ENCODE peak calls at places on chromosome 4, in nine cellular contexts. One of them, this sample, is unnamed.

GRCh38 chr4:2320152-2320551 is 58.2 kb upstream of the MXD4 start:
- DNase-seq in GM23248: no peak
- DNase-seq in GM23338: no peak
- DNase-seq in MM.1S: no peak
- DNase-seq in SK-N-SH: no peak
- DNase-seq in PC-3: no peak
- DNase-seq in PC-9: no peak
- DNase-seq in hepatocyte: no peak
- DNase-seq in HCT116: no peak
- DNase-seq in this sample: peak; percentile 50

GRCh38 chr4:98638661-98639060 is 19.8 kb downstream of the TSPAN5 start:
- DNase-seq in hepatocyte: no peak
- DNase-seq in GM23338: no peak
- DNase-seq in PC-3: no peak
- DNase-seq in MM.1S: no peak
- DNase-seq in HCT116: no peak
- DNase-seq in PC-9: no peak
- DNase-seq in GM23248: peak; percentile 37
- DNase-seq in SK-N-SH: no peak
- DNase-seq in this sample: no peak

GRCh38 chr4:54099287-54099958 is 540 bp upstream of the GSX2 start:
- DNase-seq in GM23338: peak; percentile 67
- DNase-seq in GM23248: no peak
- DNase-seq in hepatocyte: no peak
- DNase-seq in SK-N-SH: no peak
- DNase-seq in PC-3: no peak
- DNase-seq in MM.1S: no peak
- DNase-seq in PC-9: no peak
- DNase-seq in HCT116: no peak
- DNase-seq in this sample: peak; percentile 63

GRCh38 chr4:47913858-47914218 is 545 bp downstream of the NFXL1 start:
- DNase-seq in PC-3: peak; percentile 19
- DNase-seq in MM.1S: peak; percentile 36
- DNase-seq in SK-N-SH: no peak
- DNase-seq in GM23248: peak; percentile 45
- DNase-seq in HCT116: no peak
- DNase-seq in GM23338: peak; percentile 71
- DNase-seq in PC-9: no peak
- DNase-seq in hepatocyte: peak; percentile 54
- DNase-seq in this sample: peak; percentile 70

GRCh38 chr4:89751416-89751815 is 85.5 kb downstream of the SNCA start:
- DNase-seq in GM23338: no peak
- DNase-seq in HCT116: no peak
- DNase-seq in MM.1S: no peak
- DNase-seq in SK-N-SH: no peak
- DNase-seq in hepatocyte: no peak
- DNase-seq in PC-3: no peak
- DNase-seq in PC-9: no peak
- DNase-seq in GM23248: no peak
- DNase-seq in this sample: no peak

GRCh38 chr4:138097912-138098600 is 144.1 kb downstream of the SLC7A11 start:
- DNase-seq in hepatocyte: no peak
- DNase-seq in SK-N-SH: no peak
- DNase-seq in PC-9: no peak
- DNase-seq in PC-3: no peak
- DNase-seq in MM.1S: no peak
- DNase-seq in HCT116: no peak
- DNase-seq in GM23248: no peak
- DNase-seq in GM23338: no peak
- DNase-seq in this sample: no peak

GRCh38 chr4:41256740-41257256 is at the start of gene UCHL1:
- DNase-seq in SK-N-SH: peak; percentile 97
- DNase-seq in MM.1S: peak; percentile 91
- DNase-seq in PC-3: no peak
- DNase-seq in HCT116: no peak
- DNase-seq in hepatocyte: peak; percentile 76
- DNase-seq in GM23338: peak; percentile 98
- DNase-seq in PC-9: peak; percentile 90
- DNase-seq in GM23248: peak; percentile 67
- DNase-seq in this sample: no peak

GRCh38 chr4:17545374-17546140 is 30.6 kb downstream of the CLRN2 start:
- DNase-seq in GM23248: no peak
- DNase-seq in hepatocyte: no peak
- DNase-seq in SK-N-SH: no peak
- DNase-seq in PC-3: no peak
- DNase-seq in MM.1S: no peak
- DNase-seq in HCT116: no peak
- DNase-seq in PC-9: no peak
- DNase-seq in GM23338: no peak
- DNase-seq in this sample: no peak

DNA sequence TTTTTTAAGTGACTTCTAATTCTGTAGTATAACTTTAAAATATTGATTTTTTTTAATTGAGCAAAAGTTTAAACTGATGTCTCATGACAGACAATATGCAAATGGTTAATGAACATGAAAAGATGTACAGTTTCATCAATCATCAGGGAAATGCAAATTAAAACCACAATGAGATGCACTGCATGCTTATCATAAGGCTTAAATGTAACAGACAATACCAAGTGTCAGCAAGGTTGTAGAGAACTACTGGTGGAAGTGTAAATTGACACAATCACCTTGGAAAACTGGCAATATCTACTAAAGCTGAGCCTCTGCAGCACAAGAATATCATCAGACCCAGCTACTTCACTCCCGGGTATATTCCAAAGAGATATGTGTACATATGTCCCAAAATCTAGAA is 70.2 kb upstream of the DAPP1 start:
- DNase-seq in HCT116: no peak
- DNase-seq in PC-9: no peak
- DNase-seq in hepatocyte: no peak
- DNase-seq in GM23248: no peak
- DNase-seq in MM.1S: no peak
- DNase-seq in PC-3: no peak
- DNase-seq in GM23338: no peak
- DNase-seq in SK-N-SH: no peak
- DNase-seq in this sample: peak; percentile 59
- H3K9me2 ChIP-seq in HCT116: no peaks in the 10 kb centered on the region
- H3K9me2 ChIP-seq in PC-9: no peaks in the 10 kb centered on the region
- H3K9me2 ChIP-seq in hepatocyte: no peaks in the 10 kb centered on the region
- H3K9me2 ChIP-seq in GM23248: no peaks in the 10 kb centered on the region
- H3K9me2 ChIP-seq in MM.1S: no peaks in the 10 kb centered on the region
- H3K9me2 ChIP-seq in PC-3: no peaks in the 10 kb centered on the region
- H3K9me2 ChIP-seq in GM23338: peaks cover 6% of the 10 kb centered on the region
- H3K9me2 ChIP-seq in SK-N-SH: no peaks in the 10 kb centered on the region
- H3K9me2 ChIP-seq in this sample: no peaks in the 10 kb centered on the region

DNA sequence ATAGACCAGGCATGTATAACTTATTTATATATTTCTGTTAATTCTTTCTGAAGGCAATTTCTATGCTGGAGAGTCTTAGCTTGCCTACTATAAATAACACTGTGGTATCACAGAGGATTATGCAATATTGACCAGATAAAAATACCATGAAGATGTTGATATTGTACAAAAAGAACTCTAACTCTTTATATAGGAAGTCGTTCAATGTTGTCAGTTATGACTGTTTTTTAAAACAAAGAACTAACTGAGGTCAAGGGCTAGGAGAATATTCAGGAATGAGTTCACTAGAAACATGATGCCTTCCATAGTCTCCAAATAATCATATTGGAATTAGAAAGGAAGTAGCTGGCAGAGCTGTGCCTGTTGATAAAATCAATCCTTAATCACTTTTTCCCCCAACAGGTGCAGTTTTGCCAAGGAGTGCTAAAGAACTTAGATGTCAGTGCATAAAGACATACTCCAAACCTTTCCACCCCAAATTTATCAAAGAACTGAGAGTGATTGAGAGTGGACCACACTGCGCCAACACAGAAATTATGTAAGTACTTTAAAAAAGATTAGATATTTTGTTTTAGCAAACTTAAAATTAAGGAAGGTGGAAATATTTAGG is 876 bp downstream of the CXCL8 start:
- DNase-seq in SK-N-SH: no peak
- DNase-seq in hepatocyte: no peak
- DNase-seq in GM23248: no peak
- DNase-seq in HCT116: no peak
- DNase-seq in PC-9: no peak
- DNase-seq in MM.1S: no peak
- DNase-seq in PC-3: peak; percentile 45
- DNase-seq in GM23338: no peak
- DNase-seq in this sample: no peak
- H3K9me2 ChIP-seq in SK-N-SH: no peaks in the 10 kb centered on the region
- H3K9me2 ChIP-seq in hepatocyte: no peaks in the 10 kb centered on the region
- H3K9me2 ChIP-seq in GM23248: no peaks in the 10 kb centered on the region
- H3K9me2 ChIP-seq in HCT116: peaks cover 2% of the 10 kb centered on the region
- H3K9me2 ChIP-seq in PC-9: no peaks in the 10 kb centered on the region
- H3K9me2 ChIP-seq in MM.1S: no peaks in the 10 kb centered on the region
- H3K9me2 ChIP-seq in PC-3: no peaks in the 10 kb centered on the region
- H3K9me2 ChIP-seq in GM23338: peaks cover 5% of the 10 kb centered on the region
- H3K9me2 ChIP-seq in this sample: no peaks in the 10 kb centered on the region

GRCh38 chr4:63123441-63123840 is 1285.8 kb downstream of the TECRL start:
- DNase-seq in SK-N-SH: no peak
- DNase-seq in hepatocyte: no peak
- DNase-seq in MM.1S: no peak
- DNase-seq in PC-9: no peak
- DNase-seq in GM23248: no peak
- DNase-seq in GM23338: no peak
- DNase-seq in HCT116: no peak
- DNase-seq in PC-3: no peak
- DNase-seq in this sample: no peak

GRCh38 chr4:63122955-63123354 is 1286.3 kb downstream of the TECRL start:
- DNase-seq in hepatocyte: no peak
- DNase-seq in SK-N-SH: no peak
- DNase-seq in GM23248: no peak
- DNase-seq in PC-9: no peak
- DNase-seq in GM23338: no peak
- DNase-seq in MM.1S: no peak
- DNase-seq in PC-3: no peak
- DNase-seq in HCT116: no peak
- DNase-seq in this sample: no peak
- H3K9me2 ChIP-seq in hepatocyte: no peaks in the 10 kb centered on the region
- H3K9me2 ChIP-seq in SK-N-SH: no peaks in the 10 kb centered on the region
- H3K9me2 ChIP-seq in GM23248: no peaks in the 10 kb centered on the region
- H3K9me2 ChIP-seq in PC-9: no peaks in the 10 kb centered on the region
- H3K9me2 ChIP-seq in GM23338: no peaks in the 10 kb centered on the region
- H3K9me2 ChIP-seq in MM.1S: no peaks in the 10 kb centered on the region
- H3K9me2 ChIP-seq in PC-3: no peaks in the 10 kb centered on the region
- H3K9me2 ChIP-seq in HCT116: no peaks in the 10 kb centered on the region
- H3K9me2 ChIP-seq in this sample: no peaks in the 10 kb centered on the region

DNA sequence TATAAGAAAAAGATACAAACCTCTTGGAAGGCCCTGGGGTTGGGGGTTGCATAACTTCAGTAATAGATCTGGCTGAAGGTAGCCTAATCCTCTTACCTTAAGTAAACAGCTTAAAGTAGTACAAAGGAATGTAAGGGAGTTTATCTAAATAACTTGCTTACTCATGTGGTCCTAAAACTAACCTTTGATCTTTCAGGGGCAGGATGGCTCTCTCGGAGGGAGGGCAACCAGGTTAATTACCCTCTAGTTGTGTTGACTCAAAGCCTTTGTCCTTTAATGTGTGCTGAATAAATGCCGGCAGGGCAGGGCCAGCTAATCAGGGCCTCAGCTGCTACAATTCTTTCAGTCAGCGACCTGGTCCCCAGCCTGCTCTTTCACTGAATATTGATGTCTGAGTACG is 822.0 kb upstream of the SLIT2 start:
- DNase-seq in PC-9: no peak
- DNase-seq in SK-N-SH: no peak
- DNase-seq in GM23338: peak; percentile 59
- DNase-seq in HCT116: no peak
- DNase-seq in GM23248: no peak
- DNase-seq in hepatocyte: no peak
- DNase-seq in PC-3: no peak
- DNase-seq in MM.1S: no peak
- DNase-seq in this sample: no peak
- H3K9me2 ChIP-seq in PC-9: no peaks in the 10 kb centered on the region
- H3K9me2 ChIP-seq in SK-N-SH: no peaks in the 10 kb centered on the region
- H3K9me2 ChIP-seq in GM23338: no peaks in the 10 kb centered on the region
- H3K9me2 ChIP-seq in HCT116: no peaks in the 10 kb centered on the region
- H3K9me2 ChIP-seq in GM23248: no peaks in the 10 kb centered on the region
- H3K9me2 ChIP-seq in hepatocyte: no peaks in the 10 kb centered on the region
- H3K9me2 ChIP-seq in PC-3: no peaks in the 10 kb centered on the region
- H3K9me2 ChIP-seq in MM.1S: no peaks in the 10 kb centered on the region
- H3K9me2 ChIP-seq in this sample: no peaks in the 10 kb centered on the region

GRCh38 chr4:38040619-38041018 is 80.4 kb downstream of the PTTG2 start:
- DNase-seq in GM23338: no peak
- DNase-seq in PC-3: peak; percentile 77
- DNase-seq in MM.1S: no peak
- DNase-seq in hepatocyte: no peak
- DNase-seq in GM23248: no peak
- DNase-seq in PC-9: no peak
- DNase-seq in HCT116: no peak
- DNase-seq in SK-N-SH: no peak
- DNase-seq in this sample: no peak
- H3K9me2 ChIP-seq in GM23338: no peaks in the 10 kb centered on the region
- H3K9me2 ChIP-seq in PC-3: no peaks in the 10 kb centered on the region
- H3K9me2 ChIP-seq in MM.1S: no peaks in the 10 kb centered on the region
- H3K9me2 ChIP-seq in hepatocyte: no peaks in the 10 kb centered on the region
- H3K9me2 ChIP-seq in GM23248: no peaks in the 10 kb centered on the region
- H3K9me2 ChIP-seq in PC-9: no peaks in the 10 kb centered on the region
- H3K9me2 ChIP-seq in HCT116: no peaks in the 10 kb centered on the region
- H3K9me2 ChIP-seq in SK-N-SH: no peaks in the 10 kb centered on the region
- H3K9me2 ChIP-seq in this sample: no peaks in the 10 kb centered on the region